ENCODE peak calls at places on chromosomes 6 and 20, in six cellular contexts. One of them, this sample, is unnamed.

GRCh38 chr6:43705996-43706395 is 18.4 kb upstream of the MRPS18A start:
- DNase-seq in HCT116: no peak
- DNase-seq in HepG2: no peak
- DNase-seq in NT2/D1: no peak
- DNase-seq in H1: no peak
- DNase-seq in K562: no peak
- DNase-seq in this sample: no peak

GRCh38 chr6:29723666-29724588 is 693 bp downstream of the HLA-F start:
- DNase-seq in HCT116: no peak
- DNase-seq in HepG2: no peak
- DNase-seq in NT2/D1: no peak
- DNase-seq in H1: no peak
- DNase-seq in K562: peak; percentile 24
- DNase-seq in this sample: no peak

GRCh38 chr6:25423358-25423757 is 144.2 kb downstream of the CARMIL1 start:
- DNase-seq in HCT116: no peak
- DNase-seq in HepG2: no peak
- DNase-seq in NT2/D1: no peak
- DNase-seq in H1: no peak
- DNase-seq in K562: no peak
- DNase-seq in this sample: no peak

GRCh38 chr6:63677282-63677681 is 41.7 kb downstream of the PHF3 start:
- DNase-seq in HCT116: no peak
- DNase-seq in HepG2: peak; percentile 78
- DNase-seq in NT2/D1: no peak
- DNase-seq in H1: no peak
- DNase-seq in K562: no peak
- DNase-seq in this sample: no peak

GRCh38 chr6:90678049-90678779 is 91.3 kb upstream of the MAP3K7 start:
- DNase-seq in HCT116: no peak
- DNase-seq in HepG2: no peak
- DNase-seq in NT2/D1: no peak
- DNase-seq in H1: no peak
- DNase-seq in K562: no peak
- DNase-seq in this sample: no peak

GRCh38 chr6:11632795-11633511 is 95.4 kb downstream of the TMEM170B start:
- DNase-seq in HCT116: no peak
- DNase-seq in HepG2: no peak
- DNase-seq in NT2/D1: no peak
- DNase-seq in H1: no peak
- DNase-seq in K562: no peak
- DNase-seq in this sample: no peak

GRCh38 chr6:30836431-30836866 is 47.9 kb upstream of the DDR1 start:
- DNase-seq in HCT116: no peak
- DNase-seq in HepG2: no peak
- DNase-seq in NT2/D1: no peak
- DNase-seq in H1: no peak
- DNase-seq in K562: no peak
- DNase-seq in this sample: no peak

GRCh38 chr20:61765081-61765870 is 300.4 kb downstream of the TAF4 start:
- DNase-seq in HCT116: no peak
- DNase-seq in HepG2: no peak
- DNase-seq in NT2/D1: no peak
- DNase-seq in H1: no peak
- DNase-seq in K562: no peak
- DNase-seq in this sample: no peak

GRCh38 chr20:39117486-39117885 is 155.3 kb downstream of the DHX35 start:
- DNase-seq in HCT116: peak; percentile 88
- DNase-seq in HepG2: peak; percentile 73
- DNase-seq in NT2/D1: no peak
- DNase-seq in H1: no peak
- DNase-seq in K562: no peak
- DNase-seq in this sample: no peak

GRCh38 chr20:56801991-56802740 is 173.1 kb downstream of the TFAP2C start:
- DNase-seq in HCT116: no peak
- DNase-seq in HepG2: no peak
- DNase-seq in NT2/D1: no peak
- DNase-seq in H1: no peak
- DNase-seq in K562: no peak
- DNase-seq in this sample: no peak

GRCh38 chr20:20333866-20334265 is 34.0 kb upstream of the INSM1 start:
- DNase-seq in HCT116: no peak
- DNase-seq in HepG2: no peak
- DNase-seq in NT2/D1: no peak
- DNase-seq in H1: no peak
- DNase-seq in K562: no peak
- DNase-seq in this sample: no peak

DNA sequence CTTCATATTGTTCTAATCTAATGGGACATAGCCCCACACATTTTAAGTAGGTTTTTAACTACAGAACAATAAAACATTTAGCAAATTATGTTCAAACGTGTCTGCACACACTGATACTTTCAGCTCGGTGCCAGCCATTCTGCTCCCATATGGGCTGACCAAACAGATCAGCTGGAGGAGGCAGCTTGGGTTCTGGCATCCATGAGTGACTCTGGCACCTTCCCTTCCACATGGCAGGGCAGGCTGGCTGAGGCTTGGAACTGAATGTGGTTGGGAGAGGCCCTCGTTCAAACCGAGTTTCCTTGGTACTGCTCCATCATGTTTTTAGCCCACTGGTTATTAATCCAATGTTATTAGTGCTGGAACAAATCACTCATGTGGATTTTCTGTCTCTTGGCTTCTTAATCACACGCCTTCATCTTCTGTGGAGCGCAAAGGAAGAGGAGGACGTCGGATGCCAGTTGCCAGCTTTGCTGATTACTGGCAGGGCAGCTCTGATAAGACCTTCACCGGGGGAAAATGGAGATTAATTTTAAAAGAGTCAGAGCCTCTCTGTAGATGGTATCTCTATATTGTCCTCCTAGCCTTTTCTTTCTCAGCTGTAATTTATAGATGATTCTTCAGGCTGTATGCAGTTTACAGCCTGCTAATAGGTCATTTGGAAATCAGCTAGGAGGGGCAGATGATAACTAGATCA is 93.1 kb upstream of the TIAM2 start:
- DNase-seq in HCT116: no peak
- DNase-seq in HepG2: no peak
- DNase-seq in NT2/D1: no peak
- DNase-seq in H1: no peak
- DNase-seq in K562: no peak
- DNase-seq in this sample: no peak
- TF ChIP-seq ZNF274 in HCT116: no peak
- TF ChIP-seq ZNF274 in HepG2: no peak
- TF ChIP-seq ZNF274 in NT2/D1: no peak
- TF ChIP-seq ZNF274 in H1: no peak
- TF ChIP-seq ZNF274 in K562: no peak
- TF ChIP-seq ZNF274 in this sample: no peak

GRCh38 chr20:51206032-51206662 is 183.2 kb upstream of the KCNG1 start:
- DNase-seq in HCT116: peak; percentile 21
- DNase-seq in HepG2: no peak
- DNase-seq in NT2/D1: no peak
- DNase-seq in H1: no peak
- DNase-seq in K562: no peak
- DNase-seq in this sample: no peak
- TF ChIP-seq ZNF274 in HCT116: no peak
- TF ChIP-seq ZNF274 in HepG2: no peak
- TF ChIP-seq ZNF274 in NT2/D1: no peak
- TF ChIP-seq ZNF274 in H1: no peak
- TF ChIP-seq ZNF274 in K562: no peak
- TF ChIP-seq ZNF274 in this sample: no peak

GRCh38 chr6:17593246-17593645 is 6.9 kb upstream of the FAM8A1 start:
- DNase-seq in HCT116: no peak
- DNase-seq in HepG2: no peak
- DNase-seq in NT2/D1: no peak
- DNase-seq in H1: no peak
- DNase-seq in K562: no peak
- DNase-seq in this sample: no peak

GRCh38 chr6:17585766-17586502 is 14.2 kb upstream of the FAM8A1 start:
- DNase-seq in HCT116: peak; percentile 88
- DNase-seq in HepG2: peak; percentile 59
- DNase-seq in NT2/D1: no peak
- DNase-seq in H1: no peak
- DNase-seq in K562: peak; percentile 27
- DNase-seq in this sample: no peak

GRCh38 chr6:17588011-17588410 is 12.1 kb upstream of the FAM8A1 start:
- DNase-seq in HCT116: no peak
- DNase-seq in HepG2: no peak
- DNase-seq in NT2/D1: no peak
- DNase-seq in H1: no peak
- DNase-seq in K562: no peak
- DNase-seq in this sample: no peak

GRCh38 chr6:17591292-17591691 is 8.8 kb upstream of the FAM8A1 start:
- DNase-seq in HCT116: no peak
- DNase-seq in HepG2: no peak
- DNase-seq in NT2/D1: no peak
- DNase-seq in H1: no peak
- DNase-seq in K562: no peak
- DNase-seq in this sample: no peak

DNA sequence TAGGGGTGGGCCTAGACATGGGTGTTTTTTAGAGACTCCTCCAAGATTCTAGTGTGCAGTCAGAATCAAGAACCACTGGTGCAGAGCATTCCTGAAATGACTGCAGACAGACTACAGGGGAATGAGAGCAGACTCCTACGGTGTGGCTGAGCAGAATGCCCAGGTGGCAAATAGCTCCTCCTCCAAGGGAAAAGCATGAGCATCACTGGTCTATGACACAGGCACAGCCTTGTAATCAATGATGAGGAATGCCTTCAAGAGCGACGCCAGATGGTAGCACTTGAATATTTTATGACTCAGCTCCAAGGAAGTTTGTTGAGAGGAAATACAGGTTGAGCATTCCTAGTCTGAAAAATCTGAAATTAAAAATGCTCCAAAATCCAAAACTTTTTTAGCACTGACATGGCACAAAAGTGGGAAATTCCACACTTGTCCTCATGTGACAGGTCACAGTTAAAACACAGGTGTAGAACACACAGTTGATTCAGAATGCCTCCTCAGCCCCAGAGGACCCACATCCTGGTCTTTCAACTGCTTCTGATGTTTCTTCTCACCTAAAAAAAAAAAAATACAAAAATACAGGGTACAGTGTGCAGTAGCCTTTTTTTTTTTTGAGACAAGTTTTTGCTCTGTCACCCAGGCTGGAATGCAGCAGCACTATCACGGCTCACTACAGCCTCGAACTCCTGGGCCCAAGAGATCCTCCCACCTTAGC is 10.5 kb upstream of the FAM8A1 start:
- DNase-seq in HCT116: peak; percentile 91
- DNase-seq in HepG2: peak; percentile 24
- DNase-seq in NT2/D1: no peak
- DNase-seq in H1: no peak
- DNase-seq in K562: no peak
- DNase-seq in this sample: no peak
- TF ChIP-seq ZNF274 in HCT116: no peak
- TF ChIP-seq ZNF274 in HepG2: no peak
- TF ChIP-seq ZNF274 in NT2/D1: no peak
- TF ChIP-seq ZNF274 in H1: no peak
- TF ChIP-seq ZNF274 in K562: no peak
- TF ChIP-seq ZNF274 in this sample: no peak

DNA sequence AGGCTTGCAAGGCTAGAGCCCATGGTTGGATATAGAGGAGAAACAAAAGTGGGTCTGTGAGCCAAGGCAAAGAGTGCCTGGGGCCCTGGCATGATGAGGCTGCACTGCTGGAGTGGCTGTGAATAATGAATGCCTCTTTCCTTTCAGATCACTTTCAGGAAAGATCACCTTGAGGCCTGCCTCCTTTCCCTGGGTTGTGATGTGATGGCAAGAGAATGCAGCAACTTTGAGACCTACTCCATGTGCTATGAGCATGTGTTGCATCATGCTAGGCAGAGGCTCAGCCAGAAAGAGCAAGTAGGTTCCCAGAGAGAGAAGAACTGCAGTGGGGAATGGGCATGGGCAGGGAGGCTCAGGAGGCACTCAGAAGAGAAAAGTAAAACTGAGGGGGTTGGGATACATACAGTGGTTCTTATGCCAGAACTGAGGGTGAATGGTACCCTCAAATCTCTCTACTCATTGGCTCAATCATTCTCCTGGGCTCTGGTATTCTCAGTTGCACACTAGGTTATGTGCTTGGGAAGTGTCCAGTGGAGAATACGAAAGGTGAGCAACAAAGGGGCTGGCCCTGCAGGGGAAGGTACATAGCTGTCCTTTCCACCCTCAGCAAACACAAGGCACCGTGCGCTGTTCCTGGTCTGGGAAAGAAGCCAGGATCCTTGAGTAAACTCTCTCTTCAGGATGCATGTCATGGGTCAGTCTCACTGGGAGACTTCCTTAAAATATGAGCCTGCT is 45.9 kb downstream of the CD164 start:
- DNase-seq in HCT116: peak; percentile 12
- DNase-seq in HepG2: no peak
- DNase-seq in NT2/D1: no peak
- DNase-seq in H1: no peak
- DNase-seq in K562: no peak
- DNase-seq in this sample: no peak
- TF ChIP-seq ZNF274 in HCT116: no peak
- TF ChIP-seq ZNF274 in HepG2: no peak
- TF ChIP-seq ZNF274 in NT2/D1: no peak
- TF ChIP-seq ZNF274 in H1: no peak
- TF ChIP-seq ZNF274 in K562: no peak
- TF ChIP-seq ZNF274 in this sample: no peak

DNA sequence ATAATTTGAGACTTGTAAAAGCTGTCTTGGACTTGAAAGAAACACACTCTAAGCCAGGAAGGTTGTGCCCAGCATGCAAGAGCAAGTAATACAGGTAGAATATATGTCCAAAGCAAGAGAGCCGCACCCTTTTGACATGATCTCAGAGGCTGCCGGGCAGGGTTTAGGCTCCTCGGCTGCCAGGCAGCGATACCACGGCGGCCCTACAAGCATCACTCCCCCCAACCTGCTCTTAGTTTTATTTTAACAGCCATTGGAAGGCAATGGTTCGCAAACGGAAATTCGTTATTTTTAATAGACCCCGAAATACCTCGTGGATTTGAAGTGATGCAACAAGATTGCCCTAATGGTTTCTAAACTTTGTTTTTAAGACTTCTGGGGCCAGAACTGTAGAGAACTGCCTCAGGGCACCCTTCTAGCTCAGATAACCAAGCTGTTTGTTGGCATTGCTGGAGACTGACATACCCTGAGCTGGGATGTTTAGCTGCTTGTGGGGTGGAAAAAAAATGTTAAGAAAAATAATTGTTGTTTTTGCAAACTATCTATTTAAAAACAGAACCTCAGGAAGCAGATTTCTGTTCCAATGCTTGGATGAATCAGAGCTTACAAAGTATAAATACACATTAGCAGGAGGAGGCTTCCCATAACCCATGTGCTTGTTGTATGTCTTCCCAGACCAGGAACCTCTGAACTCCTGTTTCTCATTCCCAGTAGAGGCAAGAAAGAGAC is 39.0 kb downstream of the JAG1 start:
- DNase-seq in HCT116: no peak
- DNase-seq in HepG2: no peak
- DNase-seq in NT2/D1: no peak
- DNase-seq in H1: no peak
- DNase-seq in K562: no peak
- DNase-seq in this sample: no peak
- TF ChIP-seq ZNF274 in HCT116: no peak
- TF ChIP-seq ZNF274 in HepG2: no peak
- TF ChIP-seq ZNF274 in NT2/D1: no peak
- TF ChIP-seq ZNF274 in H1: no peak
- TF ChIP-seq ZNF274 in K562: no peak
- TF ChIP-seq ZNF274 in this sample: no peak

GRCh38 chr20:59743308-59743707 is 139.0 kb downstream of the PHACTR3 start:
- DNase-seq in HCT116: no peak
- DNase-seq in HepG2: no peak
- DNase-seq in NT2/D1: no peak
- DNase-seq in H1: no peak
- DNase-seq in K562: no peak
- DNase-seq in this sample: no peak
- TF ChIP-seq ZNF274 in HCT116: no peak
- TF ChIP-seq ZNF274 in HepG2: no peak
- TF ChIP-seq ZNF274 in NT2/D1: no peak
- TF ChIP-seq ZNF274 in H1: no peak
- TF ChIP-seq ZNF274 in K562: no peak
- TF ChIP-seq ZNF274 in this sample: no peak

GRCh38 chr6:13920584-13920983 is 4.2 kb upstream of the RNF182 start:
- DNase-seq in HCT116: no peak
- DNase-seq in HepG2: no peak
- DNase-seq in NT2/D1: no peak
- DNase-seq in H1: no peak
- DNase-seq in K562: no peak
- DNase-seq in this sample: no peak
- TF ChIP-seq ZNF274 in HCT116: no peak
- TF ChIP-seq ZNF274 in HepG2: no peak
- TF ChIP-seq ZNF274 in NT2/D1: no peak
- TF ChIP-seq ZNF274 in H1: no peak
- TF ChIP-seq ZNF274 in K562: no peak
- TF ChIP-seq ZNF274 in this sample: no peak